ENCODE peak calls at places on chromosomes 4 and X, in seven cellular contexts. L is EL, P is nucleus accumbens, W is lower leg skin, O is tibial nerve, T is NCI-H1105, K is anterior cingulate cortex. G is an unnamed sample.

GRCh38 chrX:3659761-3660160 is 53.7 kb downstream of the PRKX start:
- DNase-seq in L (peak), P (no peak), W (no peak), O (no peak), T (no peak), K (no peak), G (no peak)

GRCh38 chrX:112642349-112642748 is 37.4 kb downstream of the LHFPL1 start:
- DNase-seq in L (peak), P (no peak), W (peak), O (peak), T (peak), K (peak), G (no peak)

GRCh38 chrX:136192135-136192534 is 44.8 kb downstream of the FHL1 start:
- DNase-seq in L (no peak), P (no peak), W (no peak), O (no peak), T (no peak), K (no peak), G (no peak)

GRCh38 chr4:138910201-138910913 is 105.2 kb upstream of the NOCT start:
- DNase-seq in L (peak), P (no peak), W (no peak), O (no peak), T (peak), K (no peak), G (no peak)

GRCh38 chr4:39542633-39543393 is 15.6 kb upstream of the UGDH start:
- DNase-seq in L (no peak), P (no peak), W (no peak), O (no peak), T (no peak), K (no peak), G (no peak)

GRCh38 chr4:137558951-137559350 is 26.7 kb upstream of the PCDH18 start:
- DNase-seq in L (peak), P (no peak), W (no peak), O (no peak), T (no peak), K (no peak), G (no peak)

GRCh38 chrX:31266172-31267076 is 194.6 kb upstream of the FTHL17 start:
- DNase-seq in L (peak), P (peak), W (peak), O (no peak), T (no peak), K (peak), G (no peak)

GRCh38 chr4:105050896-105051295 is 95.8 kb upstream of the TET2 start:
- DNase-seq in L (peak), P (no peak), W (no peak), O (no peak), T (no peak), K (no peak), G (no peak)

GRCh38 chr4:140195806-140196205 is 41.8 kb upstream of the MAML3 start:
- DNase-seq in L (no peak), P (no peak), W (no peak), O (no peak), T (no peak), K (no peak), G (no peak)

GRCh38 chr4:77599378-77599777 is 6.2 kb upstream of the CXCL13 start:
- DNase-seq in L (peak), P (no peak), W (no peak), O (no peak), T (no peak), K (no peak), G (no peak)

GRCh38 chr4:88758264-88758663 is 60.6 kb upstream of the NAP1L5 start:
- DNase-seq in L (no peak), P (no peak), W (no peak), O (no peak), T (no peak), K (no peak), G (no peak)

GRCh38 chrX:51891821-51892551 is 1.4 kb upstream of the MAGED1 start:
- DNase-seq in L (peak), P (no peak), W (peak), O (peak), T (peak), K (peak), G (no peak)

GRCh38 chr4:107210450-107211239 is 174.5 kb upstream of the DKK2 start:
- DNase-seq in L (peak), P (no peak), W (no peak), O (no peak), T (no peak), K (no peak), G (no peak)

GRCh38 chr4:1578968-1579833 is 104.9 kb downstream of the FAM53A start:
- DNase-seq in L (peak), P (no peak), W (peak), O (peak), T (no peak), K (no peak), G (peak)

GRCh38 chrX:24870143-24870542 is 145.6 kb downstream of the ARX start:
- DNase-seq in L (peak), P (no peak), W (no peak), O (no peak), T (no peak), K (no peak), G (no peak)

GRCh38 chr4:41079871-41080565 is 134.3 kb downstream of the APBB2 start:
- DNase-seq in L (no peak), P (no peak), W (no peak), O (no peak), T (no peak), K (no peak), G (no peak)

GRCh38 chr4:155411546-155411945 is 34.8 kb upstream of the MAP9 start:
- DNase-seq in L (no peak), P (no peak), W (no peak), O (no peak), T (no peak), K (no peak), G (no peak)

GRCh38 chr4:25367004-25367621 is 9.9 kb upstream of the ANAPC4 start:
- DNase-seq in L (peak), P (no peak), W (no peak), O (no peak), T (peak), K (no peak), G (no peak)